ENCODE peak calls at places on chromosomes 13 and 19, in nine cellular contexts. One of them, this sample, is unnamed.

GRCh38 chr13:98293103-98293502 is 116.0 kb upstream of the RNF113B start:
- DNase-seq in progenitor cell of endocrine pancreas: no peak
- DNase-seq in astrocyte: no peak
- DNase-seq in RWPE2: no peak
- DNase-seq in RWPE1: no peak
- DNase-seq in AG04450: no peak
- DNase-seq in omental fat pad: no peak
- DNase-seq in cardiac fibroblast: no peak
- DNase-seq in IMR-90: no peak
- DNase-seq in this sample: no peak

GRCh38 chr19:41792513-41793413 is 3.6 kb upstream of the CEACAM3 start:
- DNase-seq in RWPE1: no peak
- DNase-seq in IMR-90: peak
- DNase-seq in omental fat pad: no peak
- DNase-seq in RWPE2: no peak
- DNase-seq in cardiac fibroblast: peak
- DNase-seq in progenitor cell of endocrine pancreas: no peak
- DNase-seq in AG04450: no peak
- DNase-seq in astrocyte: peak
- DNase-seq in this sample: peak

GRCh38 chr13:33235078-33235477 is 50.5 kb downstream of the STARD13 start:
- DNase-seq in IMR-90: peak
- DNase-seq in cardiac fibroblast: peak
- DNase-seq in astrocyte: peak
- DNase-seq in AG04450: no peak
- DNase-seq in omental fat pad: no peak
- DNase-seq in RWPE1: no peak
- DNase-seq in progenitor cell of endocrine pancreas: no peak
- DNase-seq in RWPE2: no peak
- DNase-seq in this sample: no peak

GRCh38 chr19:48239582-48240141 is 16.1 kb downstream of the CARD8 start:
- DNase-seq in RWPE1: no peak
- DNase-seq in AG04450: no peak
- DNase-seq in astrocyte: peak
- DNase-seq in RWPE2: no peak
- DNase-seq in cardiac fibroblast: peak
- DNase-seq in progenitor cell of endocrine pancreas: no peak
- DNase-seq in IMR-90: peak
- DNase-seq in omental fat pad: no peak
- DNase-seq in this sample: peak

GRCh38 chr19:49132974-49133609 is 13.7 kb downstream of the PPFIA3 start:
- DNase-seq in cardiac fibroblast: no peak
- DNase-seq in progenitor cell of endocrine pancreas: no peak
- DNase-seq in RWPE2: no peak
- DNase-seq in astrocyte: no peak
- DNase-seq in AG04450: no peak
- DNase-seq in IMR-90: no peak
- DNase-seq in RWPE1: no peak
- DNase-seq in omental fat pad: no peak
- DNase-seq in this sample: no peak

GRCh38 chr13:99085139-99085845 is 107.4 kb upstream of the DOCK9 start:
- DNase-seq in RWPE2: no peak
- DNase-seq in RWPE1: peak
- DNase-seq in AG04450: no peak
- DNase-seq in cardiac fibroblast: no peak
- DNase-seq in astrocyte: no peak
- DNase-seq in IMR-90: no peak
- DNase-seq in omental fat pad: no peak
- DNase-seq in progenitor cell of endocrine pancreas: no peak
- DNase-seq in this sample: no peak

GRCh38 chr19:31610036-31610435 is 260.8 kb upstream of the TSHZ3 start:
- DNase-seq in progenitor cell of endocrine pancreas: no peak
- DNase-seq in omental fat pad: no peak
- DNase-seq in AG04450: no peak
- DNase-seq in RWPE1: no peak
- DNase-seq in astrocyte: no peak
- DNase-seq in IMR-90: no peak
- DNase-seq in cardiac fibroblast: no peak
- DNase-seq in RWPE2: no peak
- DNase-seq in this sample: no peak

GRCh38 chr13:28322256-28322895 is 172.6 kb downstream of the FLT1 start:
- DNase-seq in IMR-90: peak
- DNase-seq in RWPE1: no peak
- DNase-seq in progenitor cell of endocrine pancreas: no peak
- DNase-seq in cardiac fibroblast: no peak
- DNase-seq in RWPE2: no peak
- DNase-seq in AG04450: no peak
- DNase-seq in omental fat pad: no peak
- DNase-seq in astrocyte: peak
- DNase-seq in this sample: no peak

GRCh38 chr19:6066661-6067646 is 43.3 kb downstream of the RFX2 start:
- DNase-seq in RWPE2: peak
- DNase-seq in astrocyte: peak
- DNase-seq in cardiac fibroblast: peak
- DNase-seq in progenitor cell of endocrine pancreas: peak
- DNase-seq in omental fat pad: peak
- DNase-seq in AG04450: no peak
- DNase-seq in IMR-90: peak
- DNase-seq in RWPE1: peak
- DNase-seq in this sample: peak

GRCh38 chr13:30363725-30364124 is 56.4 kb upstream of the KATNAL1 start:
- DNase-seq in cardiac fibroblast: no peak
- DNase-seq in progenitor cell of endocrine pancreas: no peak
- DNase-seq in IMR-90: no peak
- DNase-seq in AG04450: no peak
- DNase-seq in RWPE2: no peak
- DNase-seq in astrocyte: no peak
- DNase-seq in RWPE1: no peak
- DNase-seq in omental fat pad: no peak
- DNase-seq in this sample: no peak

GRCh38 chr13:99955747-99956472 is 15.7 kb downstream of the ZIC5 start:
- DNase-seq in IMR-90: peak
- DNase-seq in AG04450: no peak
- DNase-seq in astrocyte: peak
- DNase-seq in progenitor cell of endocrine pancreas: no peak
- DNase-seq in omental fat pad: no peak
- DNase-seq in RWPE1: no peak
- DNase-seq in RWPE2: no peak
- DNase-seq in cardiac fibroblast: peak
- DNase-seq in this sample: no peak

GRCh38 chr13:46126552-46127171 is 21.8 kb upstream of the CPB2 start:
- DNase-seq in progenitor cell of endocrine pancreas: peak
- DNase-seq in RWPE2: no peak
- DNase-seq in omental fat pad: no peak
- DNase-seq in cardiac fibroblast: peak
- DNase-seq in IMR-90: peak
- DNase-seq in AG04450: peak
- DNase-seq in RWPE1: peak
- DNase-seq in astrocyte: peak
- DNase-seq in this sample: peak

GRCh38 chr13:43258771-43259170 is 235.4 kb downstream of the DNAJC15 start:
- DNase-seq in progenitor cell of endocrine pancreas: no peak
- DNase-seq in cardiac fibroblast: no peak
- DNase-seq in omental fat pad: no peak
- DNase-seq in RWPE2: no peak
- DNase-seq in RWPE1: peak
- DNase-seq in astrocyte: no peak
- DNase-seq in AG04450: no peak
- DNase-seq in IMR-90: no peak
- DNase-seq in this sample: no peak

DNA sequence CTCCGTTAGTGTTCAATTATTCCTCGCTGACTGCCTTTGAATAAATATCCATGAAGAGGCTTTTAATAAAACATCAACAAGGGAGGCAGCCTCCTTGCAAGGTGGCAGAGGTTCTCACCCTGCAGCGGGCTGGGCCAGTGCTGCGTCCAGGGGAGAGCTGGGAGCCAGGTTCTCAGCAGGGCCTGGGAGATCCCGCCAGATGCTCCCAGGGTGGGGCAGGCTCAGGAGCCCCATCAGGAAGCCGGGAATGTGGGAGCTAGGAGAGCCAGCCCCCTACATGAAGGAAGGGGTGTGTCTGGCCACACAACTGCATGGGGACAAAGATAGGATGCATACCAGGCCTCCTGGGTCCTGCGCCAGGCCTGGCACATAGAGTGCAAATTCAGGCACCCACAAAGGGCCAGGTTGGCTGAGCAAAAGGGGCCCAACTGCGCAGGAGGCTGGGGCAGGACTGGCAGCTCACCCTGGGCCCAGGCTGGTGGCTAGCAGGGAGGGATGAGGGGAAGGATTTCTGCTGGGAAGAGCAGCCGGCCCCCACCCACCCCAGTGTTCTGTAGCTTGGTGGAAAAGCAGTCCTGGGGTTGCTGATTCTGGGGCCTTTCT is 22.8 kb downstream of the VSTM2B start:
- DNase-seq in IMR-90: no peak
- DNase-seq in progenitor cell of endocrine pancreas: no peak
- DNase-seq in astrocyte: no peak
- DNase-seq in RWPE2: no peak
- DNase-seq in RWPE1: no peak
- DNase-seq in omental fat pad: no peak
- DNase-seq in cardiac fibroblast: no peak
- DNase-seq in AG04450: no peak
- DNase-seq in this sample: no peak
- TF ChIP-seq CTCF in IMR-90: no peak
- TF ChIP-seq CTCF in progenitor cell of endocrine pancreas: no peak
- TF ChIP-seq CTCF in astrocyte: no peak
- TF ChIP-seq CTCF in RWPE2: no peak
- TF ChIP-seq CTCF in RWPE1: no peak
- TF ChIP-seq CTCF in omental fat pad: no peak
- TF ChIP-seq CTCF in cardiac fibroblast: no peak
- TF ChIP-seq CTCF in AG04450: no peak
- TF ChIP-seq CTCF in this sample: no peak

DNA sequence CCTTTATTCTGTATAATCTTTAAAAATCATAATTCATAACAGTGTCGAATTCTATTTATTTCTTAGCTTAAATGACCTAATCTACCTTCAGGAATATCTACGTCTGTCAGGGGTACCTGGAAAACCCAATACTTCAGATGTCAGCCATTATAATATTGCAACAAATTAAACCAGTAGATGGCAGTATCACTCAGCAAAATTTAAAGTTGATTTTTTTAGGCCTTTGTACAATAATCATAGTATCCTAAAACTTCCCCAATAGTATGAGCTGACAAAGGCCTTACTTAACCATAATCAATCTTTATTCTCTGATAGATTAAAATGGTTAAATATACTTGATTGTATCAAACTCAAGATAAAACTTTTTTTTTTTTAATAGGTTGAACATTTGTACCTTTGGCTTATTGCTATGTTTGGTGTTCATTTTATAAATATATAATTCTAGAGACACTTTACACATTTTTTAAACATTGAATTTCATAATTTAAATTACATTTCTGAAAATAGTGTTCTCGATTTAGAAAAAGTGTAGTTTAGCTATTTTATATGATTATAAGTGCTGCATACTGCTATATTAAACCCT is 830.2 kb upstream of the SPRY2 start:
- DNase-seq in omental fat pad: no peak
- DNase-seq in RWPE1: peak
- DNase-seq in progenitor cell of endocrine pancreas: no peak
- DNase-seq in cardiac fibroblast: peak
- DNase-seq in astrocyte: no peak
- DNase-seq in AG04450: no peak
- DNase-seq in RWPE2: no peak
- DNase-seq in IMR-90: no peak
- DNase-seq in this sample: no peak
- TF ChIP-seq CTCF in omental fat pad: no peak
- TF ChIP-seq CTCF in RWPE1: peak
- TF ChIP-seq CTCF in progenitor cell of endocrine pancreas: peak
- TF ChIP-seq CTCF in cardiac fibroblast: peak
- TF ChIP-seq CTCF in astrocyte: peak
- TF ChIP-seq CTCF in AG04450: peak
- TF ChIP-seq CTCF in RWPE2: peak
- TF ChIP-seq CTCF in IMR-90: peak
- TF ChIP-seq CTCF in this sample: peak

GRCh38 chr13:39815345-39816111 is 160.1 kb downstream of the COG6 start:
- DNase-seq in cardiac fibroblast: peak
- DNase-seq in RWPE2: no peak
- DNase-seq in RWPE1: no peak
- DNase-seq in progenitor cell of endocrine pancreas: no peak
- DNase-seq in omental fat pad: no peak
- DNase-seq in IMR-90: no peak
- DNase-seq in astrocyte: no peak
- DNase-seq in AG04450: no peak
- DNase-seq in this sample: no peak
- TF ChIP-seq CTCF in cardiac fibroblast: no peak
- TF ChIP-seq CTCF in RWPE2: no peak
- TF ChIP-seq CTCF in RWPE1: no peak
- TF ChIP-seq CTCF in progenitor cell of endocrine pancreas: no peak
- TF ChIP-seq CTCF in omental fat pad: no peak
- TF ChIP-seq CTCF in IMR-90: no peak
- TF ChIP-seq CTCF in astrocyte: no peak
- TF ChIP-seq CTCF in AG04450: no peak
- TF ChIP-seq CTCF in this sample: no peak

GRCh38 chr19:52351512-52351911 is 15.5 kb downstream of the ZNF610 start:
- DNase-seq in astrocyte: no peak
- DNase-seq in IMR-90: no peak
- DNase-seq in progenitor cell of endocrine pancreas: peak
- DNase-seq in RWPE2: no peak
- DNase-seq in RWPE1: no peak
- DNase-seq in cardiac fibroblast: no peak
- DNase-seq in AG04450: no peak
- DNase-seq in omental fat pad: no peak
- DNase-seq in this sample: no peak
- TF ChIP-seq CTCF in astrocyte: no peak
- TF ChIP-seq CTCF in IMR-90: no peak
- TF ChIP-seq CTCF in progenitor cell of endocrine pancreas: peak
- TF ChIP-seq CTCF in RWPE2: no peak
- TF ChIP-seq CTCF in RWPE1: no peak
- TF ChIP-seq CTCF in cardiac fibroblast: no peak
- TF ChIP-seq CTCF in AG04450: no peak
- TF ChIP-seq CTCF in omental fat pad: no peak
- TF ChIP-seq CTCF in this sample: no peak

GRCh38 chr13:20702530-20702929 is 969 bp upstream of the IL17D start:
- DNase-seq in RWPE1: no peak
- DNase-seq in IMR-90: peak
- DNase-seq in AG04450: no peak
- DNase-seq in RWPE2: no peak
- DNase-seq in cardiac fibroblast: no peak
- DNase-seq in progenitor cell of endocrine pancreas: no peak
- DNase-seq in astrocyte: no peak
- DNase-seq in omental fat pad: no peak
- DNase-seq in this sample: no peak

GRCh38 chr13:20700288-20700687 is 3.2 kb upstream of the IL17D start:
- DNase-seq in progenitor cell of endocrine pancreas: no peak
- DNase-seq in AG04450: no peak
- DNase-seq in RWPE1: no peak
- DNase-seq in RWPE2: no peak
- DNase-seq in cardiac fibroblast: no peak
- DNase-seq in IMR-90: peak
- DNase-seq in omental fat pad: no peak
- DNase-seq in astrocyte: no peak
- DNase-seq in this sample: no peak

GRCh38 chr13:20704459-20705069 is 1.1 kb downstream of the IL17D start:
- DNase-seq in cardiac fibroblast: no peak
- DNase-seq in omental fat pad: no peak
- DNase-seq in RWPE2: no peak
- DNase-seq in IMR-90: no peak
- DNase-seq in astrocyte: no peak
- DNase-seq in AG04450: no peak
- DNase-seq in progenitor cell of endocrine pancreas: no peak
- DNase-seq in RWPE1: no peak
- DNase-seq in this sample: no peak

GRCh38 chr13:20703785-20704458 is 423 bp downstream of the IL17D start:
- DNase-seq in progenitor cell of endocrine pancreas: peak
- DNase-seq in cardiac fibroblast: peak
- DNase-seq in RWPE1: peak
- DNase-seq in AG04450: peak
- DNase-seq in omental fat pad: no peak
- DNase-seq in RWPE2: no peak
- DNase-seq in IMR-90: peak
- DNase-seq in astrocyte: peak
- DNase-seq in this sample: peak

GRCh38 chr13:20702945-20703784 is at the start of gene IL17D:
- DNase-seq in cardiac fibroblast: peak
- DNase-seq in RWPE2: no peak
- DNase-seq in RWPE1: peak
- DNase-seq in progenitor cell of endocrine pancreas: peak
- DNase-seq in IMR-90: no peak
- DNase-seq in astrocyte: no peak
- DNase-seq in AG04450: no peak
- DNase-seq in omental fat pad: no peak
- DNase-seq in this sample: peak
- TF ChIP-seq CTCF in cardiac fibroblast: no peak
- TF ChIP-seq CTCF in RWPE2: no peak
- TF ChIP-seq CTCF in RWPE1: no peak
- TF ChIP-seq CTCF in progenitor cell of endocrine pancreas: peak
- TF ChIP-seq CTCF in IMR-90: no peak
- TF ChIP-seq CTCF in astrocyte: no peak
- TF ChIP-seq CTCF in AG04450: no peak
- TF ChIP-seq CTCF in omental fat pad: no peak
- TF ChIP-seq CTCF in this sample: no peak